ENCODE peak calls at places on chromosomes 7 and 10, in five cellular contexts. P is dorsolateral prefrontal cortex, I is AG10803, X is GM20000, E is GM12864. R is an unnamed sample.

GRCh38 chr10:109977382-109977806 is 30.4 kb upstream of the ADD3 start:
- DNase-seq in P (no peak), I (peak; percentile 58), X (no peak), E (no peak), R (no peak)

GRCh38 chr10:11164806-11165590 is 147.3 kb downstream of the CELF2 start:
- DNase-seq in P (peak; percentile 79), I (peak; percentile 81), X (peak; percentile 76), E (no peak), R (peak; percentile 31)

GRCh38 chr10:118045842-118046490 is 775 bp downstream of the RAB11FIP2 start:
- DNase-seq in P (no peak), I (peak; percentile 66), X (peak; percentile 40), E (no peak), R (no peak)

GRCh38 chr7:68176974-68177373 is 1180.3 kb downstream of the TYW1 start:
- DNase-seq in P (no peak), I (peak; percentile 84), X (peak; percentile 25), E (no peak), R (no peak)

GRCh38 chr10:18414061-18414460 is 237.3 kb downstream of the NSUN6 start:
- DNase-seq in P (no peak), I (no peak), X (no peak), E (no peak), R (no peak)

GRCh38 chr7:87934699-87935372 is 785 bp downstream of the ADAM22 start:
- DNase-seq in P (peak; percentile 59), I (no peak), X (peak; percentile 52), E (no peak), R (peak; percentile 21)

GRCh38 chr7:10677211-10677610 is 296.5 kb upstream of the PHF14 start:
- DNase-seq in P (no peak), I (no peak), X (no peak), E (no peak), R (no peak)

GRCh38 chr7:106623846-106624245 is 37.1 kb downstream of the CCDC71L start:
- DNase-seq in P (no peak), I (peak; percentile 92), X (no peak), E (no peak), R (no peak)

GRCh38 chr7:128948312-128948973 is 10.7 kb downstream of the IRF5 start:
- DNase-seq in P (no peak), I (peak; percentile 8), X (no peak), E (no peak), R (no peak)

GRCh38 chr10:63206997-63207952 is 74.1 kb downstream of the NRBF2 start:
- DNase-seq in P (no peak), I (peak; percentile 89), X (peak; percentile 16), E (peak; percentile 55), R (no peak)

GRCh38 chr10:43200538-43201390 is 62.5 kb downstream of the CSGALNACT2 start:
- DNase-seq in P (peak; percentile 37), I (no peak), X (peak; percentile 20), E (no peak), R (peak; percentile 2)

GRCh38 chr10:32367793-32368453 is 21.0 kb upstream of the EPC1 start:
- DNase-seq in P (peak; percentile 58), I (peak; percentile 70), X (peak; percentile 54), E (peak; percentile 57), R (peak; percentile 61)

GRCh38 chr10:49594594-49594993 is 15.5 kb upstream of the SLC18A3 start:
- DNase-seq in P (peak; percentile 63), I (peak; percentile 59), X (peak; percentile 68), E (no peak), R (peak; percentile 79)

GRCh38 chr7:7228472-7228871 is 46.1 kb downstream of the C1GALT1 start:
- DNase-seq in P (no peak), I (peak; percentile 56), X (no peak), E (no peak), R (no peak)

GRCh38 chr10:71912431-71912830 is 51.8 kb upstream of the CHST3 start:
- DNase-seq in P (no peak), I (no peak), X (no peak), E (no peak), R (no peak)

GRCh38 chr7:921071-921461 is 33.4 kb downstream of the ADAP1 start:
- DNase-seq in P (no peak), I (no peak), X (no peak), E (no peak), R (no peak)

GRCh38 chr7:23538301-23538700 is 6.5 kb upstream of the TRA2A start:
- DNase-seq in P (no peak), I (no peak), X (no peak), E (no peak), R (no peak)

GRCh38 chr7:80521809-80522208 is 9.9 kb upstream of the GNAT3 start:
- DNase-seq in P (no peak), I (no peak), X (no peak), E (no peak), R (no peak)

GRCh38 chr7:107606303-107606702 is 26.3 kb downstream of the BCAP29 start:
- DNase-seq in P (no peak), I (no peak), X (no peak), E (no peak), R (no peak)

GRCh38 chr7:120587281-120587680 is 270.7 kb downstream of the TSPAN12 start:
- DNase-seq in P (no peak), I (no peak), X (no peak), E (no peak), R (no peak)

GRCh38 chr10:69362471-69362954 is 54.2 kb downstream of the TACR2 start:
- DNase-seq in P (no peak), I (peak; percentile 52), X (no peak), E (no peak), R (no peak)

GRCh38 chr7:102927303-102927933 is 14.6 kb downstream of the LRRC17 start:
- DNase-seq in P (no peak), I (peak; percentile 33), X (no peak), E (no peak), R (no peak)

GRCh38 chr10:1190791-1191490 is 134.8 kb downstream of the WDR37 start:
- DNase-seq in P (no peak), I (no peak), X (no peak), E (no peak), R (no peak)

GRCh38 chr10:131872837-131873375 is 27.9 kb upstream of the PPP2R2D start:
- DNase-seq in P (no peak), I (no peak), X (no peak), E (no peak), R (no peak)

GRCh38 chr10:78664929-78665525 is 403.7 kb upstream of the ZMIZ1 start:
- DNase-seq in P (no peak), I (peak; percentile 43), X (peak; percentile 19), E (no peak), R (no peak)

GRCh38 chr7:130996841-130997231 is 262.8 kb upstream of the KLF14 start:
- DNase-seq in P (no peak), I (no peak), X (no peak), E (no peak), R (no peak)

GRCh38 chr10:112904000-112904399 is 46.0 kb upstream of the TCF7L2 start:
- DNase-seq in P (no peak), I (no peak), X (no peak), E (no peak), R (no peak)

GRCh38 chr10:77138541-77138940 is 499.1 kb downstream of the KCNMA1 start:
- DNase-seq in P (no peak), I (no peak), X (no peak), E (no peak), R (no peak)

GRCh38 chr7:80637453-80637852 is 989 bp upstream of the CD36 start:
- DNase-seq in P (no peak), I (no peak), X (no peak), E (no peak), R (no peak)

GRCh38 chr10:104080762-104081161 is 4.9 kb downstream of the COL17A1 start:
- DNase-seq in P (no peak), I (peak; percentile 23), X (peak; percentile 34), E (peak; percentile 18), R (no peak)

GRCh38 chr10:109018892-109019507 is 904.3 kb downstream of the XPNPEP1 start:
- DNase-seq in P (no peak), I (peak; percentile 21), X (no peak), E (no peak), R (no peak)

GRCh38 chr7:93651603-93652159 is 77.2 kb upstream of the CALCR start:
- DNase-seq in P (no peak), I (no peak), X (no peak), E (no peak), R (no peak)

GRCh38 chr10:1293636-1294440 is 237.7 kb downstream of the WDR37 start:
- DNase-seq in P (no peak), I (no peak), X (no peak), E (no peak), R (no peak)

GRCh38 chr7:98075801-98076200 is 30.9 kb upstream of the LMTK2 start:
- DNase-seq in P (no peak), I (no peak), X (no peak), E (no peak), R (no peak)

GRCh38 chr10:111856631-111857030 is 326.9 kb downstream of the GPAM start:
- DNase-seq in P (no peak), I (peak; percentile 8), X (no peak), E (no peak), R (no peak)
- TF ChIP-seq CTCF in P (peak; percentile 40), I (peak; percentile 69), X (no peak), E (no peak), R (peak; percentile 59)

GRCh38 chr7:41774966-41775365 is 72.1 kb upstream of the INHBA start:
- DNase-seq in P (no peak), I (no peak), X (no peak), E (no peak), R (no peak)

GRCh38 chr7:41763626-41764025 is 60.7 kb upstream of the INHBA start:
- DNase-seq in P (no peak), I (no peak), X (no peak), E (no peak), R (no peak)

GRCh38 chr7:41771717-41772116 is 68.8 kb upstream of the INHBA start:
- DNase-seq in P (no peak), I (no peak), X (no peak), E (no peak), R (no peak)

GRCh38 chr7:41769162-41769561 is 66.3 kb upstream of the INHBA start:
- DNase-seq in P (no peak), I (no peak), X (no peak), E (no peak), R (no peak)
- TF ChIP-seq CTCF in P (no peak), I (no peak), X (no peak), E (no peak), R (no peak)

GRCh38 chr7:2431260-2431867 is 28.0 kb downstream of the CHST12 start:
- DNase-seq in P (no peak), I (no peak), X (peak; percentile 57), E (no peak), R (peak; percentile 29)

GRCh38 chr7:2420216-2420933 is 17.0 kb downstream of the CHST12 start:
- DNase-seq in P (no peak), I (no peak), X (no peak), E (no peak), R (no peak)

DNA sequence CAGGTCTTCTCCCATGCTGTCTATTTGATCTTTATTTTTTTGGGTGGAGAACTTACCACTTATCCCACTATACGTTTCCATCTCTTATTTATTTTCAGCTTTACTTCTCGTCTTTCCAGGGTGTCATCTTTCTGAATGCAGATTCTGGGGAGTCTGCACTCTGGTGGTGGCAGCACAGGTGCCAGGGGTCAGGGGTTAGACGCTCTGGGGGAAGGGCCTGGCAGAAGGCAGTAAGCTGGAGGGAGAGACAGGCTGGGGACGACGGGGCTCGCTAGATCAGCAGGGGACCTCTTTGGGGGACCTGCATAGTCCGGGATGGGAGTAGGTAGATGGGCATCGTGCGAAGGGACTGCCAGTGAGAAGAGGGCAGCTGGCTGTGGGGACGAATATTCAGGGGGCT is 22.3 kb downstream of the CHST12 start:
- DNase-seq in P (no peak), I (no peak), X (peak; percentile 2), E (no peak), R (no peak)
- TF ChIP-seq CTCF in P (no peak), I (no peak), X (no peak), E (no peak), R (no peak)

GRCh38 chr7:47759056-47759706 is 177.3 kb upstream of the TNS3 start:
- DNase-seq in P (no peak), I (no peak), X (no peak), E (no peak), R (no peak)
- TF ChIP-seq CTCF in P (no peak), I (peak; percentile 38), X (no peak), E (peak; percentile 22), R (no peak)